ENCODE peak calls at places on chromosomes 5 and 9, in ten cellular contexts. F, X, Q, T, I, K, P, R, J and G are unnamed samples.

GRCh38 chr5:98016771-98017170 is 756.7 kb upstream of the RGMB start:
- DNase-seq in F (no peak), X (no peak), Q (no peak), T (no peak), I (no peak), K (no peak), P (no peak), R (no peak), J (no peak), G (no peak)

GRCh38 chr5:128681764-128682664 is 144.0 kb upstream of the FBN2 start:
- DNase-seq in F (no peak), X (peak; percentile 18), Q (no peak), T (no peak), I (no peak), K (no peak), P (no peak), R (no peak), J (no peak), G (no peak)

GRCh38 chr9:135146766-135147472 is 59.5 kb downstream of the OLFM1 start:
- DNase-seq in F (no peak), X (no peak), Q (no peak), T (no peak), I (no peak), K (no peak), P (no peak), R (no peak), J (no peak), G (no peak)

GRCh38 chr5:57307516-57307915 is 133.7 kb downstream of the GPBP1 start:
- DNase-seq in F (no peak), X (no peak), Q (no peak), T (no peak), I (no peak), K (no peak), P (no peak), R (no peak), J (no peak), G (no peak)

GRCh38 chr9:126448865-126449577 is 122.4 kb downstream of the MVB12B start:
- DNase-seq in F (no peak), X (no peak), Q (no peak), T (no peak), I (no peak), K (no peak), P (no peak), R (no peak), J (no peak), G (no peak)

GRCh38 chr5:38465045-38465444 is 91.4 kb downstream of the LIFR start:
- DNase-seq in F (no peak), X (no peak), Q (no peak), T (no peak), I (no peak), K (no peak), P (peak; percentile 12), R (peak; percentile 63), J (no peak), G (no peak)

GRCh38 chr5:76106149-76106548 is 23.0 kb downstream of the SV2C start:
- DNase-seq in F (no peak), X (no peak), Q (no peak), T (no peak), I (no peak), K (no peak), P (no peak), R (no peak), J (no peak), G (no peak)

GRCh38 chr9:84338792-84339191 is 1.8 kb downstream of the SLC28A3 start:
- DNase-seq in F (no peak), X (no peak), Q (no peak), T (no peak), I (no peak), K (no peak), P (no peak), R (no peak), J (no peak), G (no peak)

GRCh38 chr5:98299435-98299834 is 474.0 kb upstream of the RGMB start:
- DNase-seq in F (no peak), X (no peak), Q (no peak), T (no peak), I (no peak), K (no peak), P (no peak), R (no peak), J (no peak), G (no peak)

GRCh38 chr5:31983851-31984250 is 190.3 kb downstream of the GOLPH3 start:
- DNase-seq in F (no peak), X (no peak), Q (no peak), T (no peak), I (no peak), K (no peak), P (no peak), R (no peak), J (no peak), G (no peak)

GRCh38 chr9:113935677-113936380 is 59.7 kb downstream of the ZNF618 start:
- DNase-seq in F (no peak), X (no peak), Q (no peak), T (no peak), I (no peak), K (peak; percentile 14), P (no peak), R (no peak), J (no peak), G (no peak)

GRCh38 chr9:126614088-126614454 is 343 bp downstream of the LMX1B start:
- DNase-seq in F (peak; percentile 73), X (no peak), Q (no peak), T (no peak), I (peak; percentile 40), K (no peak), P (no peak), R (no peak), J (no peak), G (no peak)

GRCh38 chr9:101397746-101398334 is 578 bp downstream of the MRPL50 start:
- DNase-seq in F (no peak), X (no peak), Q (no peak), T (no peak), I (no peak), K (no peak), P (no peak), R (no peak), J (no peak), G (no peak)
- H3K9me3 ChIP-seq in F (peaks cover under 1% of the 10 kb centered on the region), X (no peaks in the 10 kb centered on the region), Q (peaks cover 4% of the 10 kb centered on the region), T (no peaks in the 10 kb centered on the region), I (peaks cover 63% of the 10 kb centered on the region), K (peaks cover 2% of the 10 kb centered on the region), P (no peaks in the 10 kb centered on the region), R (peaks cover 2% of the 10 kb centered on the region), J (no peaks in the 10 kb centered on the region), G (no peaks in the 10 kb centered on the region)

GRCh38 chr5:50302815-50303490 is 138.1 kb downstream of the EMB start:
- DNase-seq in F (no peak), X (no peak), Q (no peak), T (no peak), I (peak; percentile 74), K (no peak), P (no peak), R (no peak), J (no peak), G (no peak)
- H3K9me3 ChIP-seq in F (peaks cover 1% of the 10 kb centered on the region), X (no peaks in the 10 kb centered on the region), Q (no peaks in the 10 kb centered on the region), T (no peaks in the 10 kb centered on the region), I (no peaks in the 10 kb centered on the region), K (no peaks in the 10 kb centered on the region), P (peaks cover 3% of the 10 kb centered on the region), R (no peaks in the 10 kb centered on the region), J (no peaks in the 10 kb centered on the region), G (peaks cover 2% of the 10 kb centered on the region)

GRCh38 chr9:116671605-116672004 is 15.5 kb upstream of the TRIM32 start:
- DNase-seq in F (no peak), X (no peak), Q (no peak), T (no peak), I (no peak), K (no peak), P (no peak), R (no peak), J (no peak), G (no peak)
- H3K9me3 ChIP-seq in F (peaks cover 2% of the 10 kb centered on the region), X (no peaks in the 10 kb centered on the region), Q (peaks cover 3% of the 10 kb centered on the region), T (no peaks in the 10 kb centered on the region), I (no peaks in the 10 kb centered on the region), K (no peaks in the 10 kb centered on the region), P (no peaks in the 10 kb centered on the region), R (peaks cover 13% of the 10 kb centered on the region), J (peaks cover 4% of the 10 kb centered on the region), G (peaks cover 2% of the 10 kb centered on the region)

DNA sequence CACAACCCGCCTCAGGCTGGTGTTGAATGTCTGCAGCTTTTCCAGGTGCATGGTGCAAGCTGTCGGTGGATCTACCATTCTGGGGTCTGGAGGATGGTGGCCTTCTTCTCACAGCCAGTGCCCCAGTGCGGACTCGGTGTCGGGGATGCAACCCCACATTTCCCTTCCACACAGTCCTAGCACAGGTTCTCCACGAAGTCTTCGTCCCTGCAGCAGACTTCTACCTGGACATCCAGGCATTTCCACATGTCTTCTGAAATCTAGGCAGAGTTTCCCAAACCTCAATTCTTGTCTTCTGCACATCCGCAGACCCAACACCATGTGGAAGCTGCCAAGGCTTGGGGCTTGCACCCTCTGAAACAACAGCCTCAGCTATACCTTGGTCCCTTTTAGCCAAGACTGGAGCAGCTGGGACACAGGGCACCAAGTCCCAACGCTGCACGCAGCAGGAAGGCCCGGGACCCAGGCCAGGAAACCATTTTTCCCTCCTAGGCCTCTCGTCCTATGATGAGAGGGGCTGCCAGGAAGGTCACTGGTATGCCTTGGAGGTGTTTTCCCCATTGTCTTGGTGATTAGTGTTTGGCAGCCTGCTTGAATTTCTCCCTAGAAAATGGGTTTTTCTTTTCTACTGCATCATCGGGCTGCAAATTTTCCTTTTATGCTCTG is 18.2 kb downstream of the PSIP1 start:
- DNase-seq in F (no peak), X (no peak), Q (no peak), T (no peak), I (no peak), K (no peak), P (no peak), R (no peak), J (no peak), G (no peak)
- H3K9me3 ChIP-seq in F (no peaks in the 10 kb centered on the region), X (no peaks in the 10 kb centered on the region), Q (peaks cover 3% of the 10 kb centered on the region), T (no peaks in the 10 kb centered on the region), I (peaks cover 3% of the 10 kb centered on the region), K (no peaks in the 10 kb centered on the region), P (no peaks in the 10 kb centered on the region), R (no peaks in the 10 kb centered on the region), J (no peaks in the 10 kb centered on the region), G (no peaks in the 10 kb centered on the region)

GRCh38 chr5:140753561-140753960 is 32.4 kb upstream of the PCDHA1 start:
- DNase-seq in F (no peak), X (no peak), Q (no peak), T (no peak), I (no peak), K (no peak), P (no peak), R (no peak), J (no peak), G (no peak)
- H3K9me3 ChIP-seq in F (peaks cover 9% of the 10 kb centered on the region), X (no peaks in the 10 kb centered on the region), Q (peaks cover 18% of the 10 kb centered on the region), T (peaks cover 16% of the 10 kb centered on the region), I (peaks cover 32% of the 10 kb centered on the region), K (peaks cover 15% of the 10 kb centered on the region), P (no peaks in the 10 kb centered on the region), R (peaks cover 71% of the 10 kb centered on the region), J (no peaks in the 10 kb centered on the region), G (peaks cover 6% of the 10 kb centered on the region)